ENCODE peak calls at places on chromosomes 12 and 14, in seven cellular contexts. I, A, S, Q, G, H and D are unnamed samples.

GRCh38 chr12:26845984-26846383 is 13.0 kb upstream of the ITPR2 start:
- DNase-seq in G (peak), A (no peak), H (peak), I (no peak), Q (no peak), S (no peak), D (peak)

GRCh38 chr12:49909826-49910225 is 6.1 kb upstream of the FAIM2 start:
- DNase-seq in Q (no peak), S (no peak), H (peak), G (peak), I (peak), A (no peak), D (no peak)

GRCh38 chr12:29030006-29030405 is 119.1 kb upstream of the FAR2 start:
- DNase-seq in H (no peak), S (no peak), Q (no peak), A (no peak), G (no peak), I (no peak), D (no peak)

GRCh38 chr12:91902860-91903683 is 242.6 kb downstream of the BTG1 start:
- DNase-seq in A (no peak), H (no peak), G (peak), S (peak), Q (no peak), I (no peak), D (no peak)

GRCh38 chr14:39581474-39581873 is 149.2 kb upstream of the FBXO33 start:
- DNase-seq in G (peak), S (peak), H (no peak), Q (no peak), I (no peak), A (no peak), D (no peak)

GRCh38 chr12:116662612-116663144 is 75.2 kb downstream of the SPRING1 start:
- DNase-seq in H (no peak), A (no peak), I (peak), G (peak), S (no peak), Q (no peak), D (peak)

GRCh38 chr12:117134059-117134458 is 34.8 kb upstream of the TESC start:
- DNase-seq in I (no peak), Q (peak), H (no peak), G (no peak), S (no peak), A (peak), D (no peak)

GRCh38 chr14:35159742-35160409 is 37.5 kb downstream of the PRORP start:
- DNase-seq in Q (no peak), G (peak), I (no peak), H (no peak), A (no peak), S (peak), D (peak)

GRCh38 chr14:81529391-81529790 is 4.3 kb downstream of the SEL1L start:
- DNase-seq in Q (no peak), A (no peak), I (no peak), H (no peak), S (peak), G (peak), D (peak)

GRCh38 chr14:94945615-94946014 is 175.7 kb upstream of the GSC start:
- DNase-seq in I (no peak), G (no peak), S (no peak), A (no peak), Q (no peak), H (no peak), D (no peak)

GRCh38 chr12:61452076-61452475 is 808.1 kb upstream of the USP15 start:
- DNase-seq in G (no peak), I (no peak), Q (no peak), S (peak), A (no peak), H (no peak), D (no peak)

GRCh38 chr14:77158175-77158908 is 16.8 kb upstream of the ZDHHC22 start:
- DNase-seq in A (no peak), S (peak), I (peak), H (peak), Q (no peak), G (peak), D (peak)

GRCh38 chr12:132103542-132104308 is 40.4 kb downstream of the DDX51 start:
- DNase-seq in G (no peak), H (no peak), I (no peak), S (no peak), Q (no peak), A (no peak), D (no peak)

GRCh38 chr14:88834883-88835431 is 10.5 kb downstream of the TTC8 start:
- DNase-seq in A (no peak), G (peak), Q (no peak), H (no peak), S (no peak), I (no peak), D (peak)

GRCh38 chr14:78448483-78449094 is 278.4 kb downstream of the NRXN3 start:
- DNase-seq in S (peak), Q (no peak), A (peak), G (peak), H (peak), I (no peak), D (no peak)

GRCh38 chr14:35332517-35333346 is 40.5 kb downstream of the PSMA6 start:
- DNase-seq in Q (peak), H (no peak), A (peak), I (no peak), S (no peak), G (no peak), D (no peak)

GRCh38 chr14:75941030-75941429 is 40.8 kb downstream of the TGFB3 start:
- DNase-seq in A (no peak), Q (no peak), G (no peak), I (no peak), H (no peak), S (no peak), D (no peak)

GRCh38 chr14:36238666-36239363 is 62.3 kb upstream of the PTCSC3 start:
- DNase-seq in H (no peak), Q (no peak), S (peak), G (peak), I (no peak), A (no peak), D (peak)

GRCh38 chr14:51981218-51981854 is 8.0 kb upstream of the RTRAF start:
- DNase-seq in A (no peak), I (no peak), G (no peak), Q (no peak), S (no peak), H (no peak), D (no peak)

GRCh38 chr12:21962821-21963220 is 21.6 kb upstream of the ABCC9 start:
- DNase-seq in G (no peak), I (no peak), H (no peak), Q (no peak), A (no peak), S (no peak), D (no peak)

GRCh38 chr14:44586910-44587309 is 79.8 kb upstream of the FSCB start:
- DNase-seq in Q (no peak), S (no peak), I (no peak), A (no peak), G (no peak), H (no peak), D (no peak)

GRCh38 chr12:122852336-122853275 is 17.3 kb downstream of the HIP1R start:
- DNase-seq in I (no peak), H (peak), G (no peak), Q (no peak), S (no peak), A (no peak), D (no peak)

GRCh38 chr12:11834925-11835324 is 185.5 kb downstream of the ETV6 start:
- DNase-seq in Q (no peak), S (no peak), I (no peak), H (no peak), A (no peak), G (no peak), D (no peak)

GRCh38 chr14:45258805-45259204 is 5.8 kb upstream of the MIS18BP1 start:
- DNase-seq in G (no peak), A (no peak), I (no peak), H (no peak), Q (no peak), S (no peak), D (no peak)

GRCh38 chr12:24945039-24945438 is 3.9 kb downstream of the BCAT1 start:
- DNase-seq in I (no peak), Q (no peak), G (no peak), S (no peak), A (no peak), H (no peak), D (no peak)

GRCh38 chr12:1932264-1932777 is 13.9 kb upstream of the CACNA2D4 start:
- DNase-seq in A (no peak), I (peak), H (no peak), Q (peak), S (no peak), G (peak), D (no peak)

GRCh38 chr14:94597788-94598187 is 14.4 kb upstream of the SERPINA3 start:
- DNase-seq in Q (no peak), A (no peak), G (no peak), S (no peak), I (no peak), H (no peak), D (no peak)

GRCh38 chr12:113208041-113208934 is 13.0 kb upstream of the TPCN1 start:
- DNase-seq in Q (peak), S (no peak), G (peak), A (peak), I (peak), H (no peak), D (no peak)

GRCh38 chr14:38098074-38098846 is 109.4 kb upstream of the SSTR1 start:
- DNase-seq in Q (no peak), H (no peak), G (peak), I (no peak), S (no peak), A (no peak), D (peak)

GRCh38 chr14:57073986-57074385 is 194.7 kb downstream of the EXOC5 start:
- DNase-seq in S (no peak), I (no peak), H (no peak), A (no peak), Q (no peak), G (no peak), D (no peak)

GRCh38 chr12:52213541-52214420 is 19.3 kb upstream of the KRT7 start:
- DNase-seq in I (peak), Q (peak), A (peak), H (peak), G (peak), S (peak), D (peak)

GRCh38 chr14:100155049-100155621 is 4.3 kb downstream of the DEGS2 start:
- DNase-seq in H (peak), A (peak), S (peak), I (no peak), Q (no peak), G (peak), D (no peak)

GRCh38 chr12:76375470-76375869 is 27.3 kb upstream of the BBS10 start:
- DNase-seq in Q (no peak), I (no peak), H (no peak), G (no peak), S (no peak), A (no peak), D (no peak)

GRCh38 chr14:20440882-20441281 is 4.9 kb upstream of the KLHL33 start:
- DNase-seq in Q (peak), H (no peak), A (no peak), I (no peak), G (peak), S (peak), D (no peak)

DNA sequence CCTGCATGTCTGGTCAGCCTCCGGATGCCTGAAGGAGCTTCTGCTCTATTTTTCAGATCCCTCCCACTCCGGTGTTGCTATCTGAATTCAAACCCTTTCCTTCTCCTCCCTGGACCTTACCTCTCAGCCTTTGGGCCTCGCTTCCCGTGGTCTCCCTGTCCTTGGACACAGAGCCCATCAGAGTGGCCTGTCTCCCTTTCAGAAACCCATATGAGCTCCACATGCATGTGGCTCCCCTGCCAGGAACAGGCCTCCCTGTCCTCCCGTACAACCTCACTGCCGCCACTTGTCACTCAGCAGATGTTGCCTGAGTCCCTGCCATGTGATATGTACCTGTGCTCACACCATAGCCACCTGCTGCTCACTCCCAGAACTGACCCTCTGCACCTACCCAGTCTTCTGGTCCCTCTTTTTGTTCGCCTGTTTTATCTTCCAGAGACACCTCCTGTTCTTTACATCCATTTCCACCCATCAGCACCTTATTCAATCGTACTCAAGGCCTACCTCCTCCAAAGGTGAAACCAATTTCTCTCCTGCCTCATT is 182.5 kb downstream of the ZFP36L1 start:
- DNase-seq in H (no peak), S (no peak), Q (no peak), I (no peak), G (no peak), A (no peak), D (no peak)
- TF ChIP-seq CTCF in H (no peak), S (no peak), Q (no peak), I (no peak), G (no peak), A (no peak), D (no peak)

GRCh38 chr12:54041097-54041690 is 8.3 kb downstream of the HOXC5 start:
- DNase-seq in G (no peak), H (no peak), I (no peak), Q (no peak), A (no peak), S (no peak), D (no peak)

GRCh38 chr12:54038760-54039414 is 6.0 kb downstream of the HOXC5 start:
- DNase-seq in Q (no peak), A (no peak), G (no peak), I (no peak), H (no peak), S (no peak), D (no peak)

GRCh38 chr12:54040648-54041047 is 7.8 kb downstream of the HOXC5 start:
- DNase-seq in H (no peak), Q (no peak), A (no peak), G (no peak), I (no peak), S (no peak), D (no peak)

GRCh38 chr12:54039417-54040147 is 6.7 kb downstream of the HOXC5 start:
- DNase-seq in S (no peak), I (no peak), A (no peak), Q (no peak), H (no peak), G (no peak), D (no peak)

DNA sequence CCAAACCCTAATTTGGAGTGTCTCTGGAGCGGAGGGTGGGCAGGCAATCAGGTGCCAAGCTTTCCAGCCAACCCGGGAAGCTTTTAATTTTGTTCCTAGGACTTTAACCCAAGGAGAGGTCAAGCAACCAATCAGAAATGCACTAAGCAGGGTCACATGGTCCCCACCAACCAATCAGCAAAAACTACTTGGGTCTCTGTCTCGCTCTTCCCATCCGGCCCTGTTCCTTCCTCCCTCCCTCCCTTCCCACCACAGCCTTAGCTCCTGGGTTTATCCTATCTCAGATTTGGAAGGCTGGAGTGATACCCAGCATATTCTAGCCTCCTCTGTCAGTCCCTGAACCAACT is 7.3 kb downstream of the HOXC5 start:
- DNase-seq in H (no peak), Q (no peak), S (peak), I (no peak), A (no peak), G (no peak), D (no peak)
- H3K4me3 ChIP-seq in H (no peak), Q (no peak), S (no peak), I (no peak), A (peak), G (no peak), D (no peak)

GRCh38 chr14:65937804-65938316 is 525.3 kb downstream of the FUT8 start:
- DNase-seq in S (no peak), I (no peak), G (no peak), Q (no peak), A (no peak), H (no peak), D (no peak)

GRCh38 chr14:65938738-65939137 is 526.2 kb downstream of the FUT8 start:
- DNase-seq in G (no peak), Q (no peak), A (no peak), S (no peak), I (no peak), H (no peak), D (no peak)

GRCh38 chr14:65939184-65939583 is 526.7 kb downstream of the FUT8 start:
- DNase-seq in Q (no peak), H (no peak), S (no peak), I (no peak), A (no peak), G (no peak), D (no peak)

GRCh38 chr14:65941091-65941490 is 528.6 kb downstream of the FUT8 start:
- DNase-seq in G (no peak), H (no peak), A (no peak), S (no peak), Q (no peak), I (no peak), D (no peak)

GRCh38 chr14:65940056-65940735 is 527.7 kb downstream of the FUT8 start:
- DNase-seq in Q (no peak), S (peak), G (no peak), I (no peak), A (no peak), H (peak), D (no peak)
- TF ChIP-seq CTCF in Q (no peak), S (no peak), G (no peak), I (peak), A (peak), H (no peak), D (no peak)

GRCh38 chr14:105486974-105487448 is 325 bp downstream of the CRIP1 start:
- DNase-seq in S (no peak), H (no peak), G (no peak), I (peak), Q (peak), A (no peak), D (no peak)

GRCh38 chr14:105484997-105485393 is 1.7 kb upstream of the CRIP1 start:
- DNase-seq in A (no peak), G (no peak), H (no peak), S (no peak), Q (no peak), I (no peak), D (no peak)

GRCh38 chr14:105487449-105487985 is 831 bp downstream of the CRIP1 start:
- DNase-seq in S (no peak), A (peak), Q (peak), I (peak), G (no peak), H (no peak), D (no peak)

GRCh38 chr14:105485720-105486332 is 860 bp upstream of the CRIP1 start:
- DNase-seq in H (peak), G (no peak), A (no peak), S (peak), Q (no peak), I (no peak), D (no peak)

DNA sequence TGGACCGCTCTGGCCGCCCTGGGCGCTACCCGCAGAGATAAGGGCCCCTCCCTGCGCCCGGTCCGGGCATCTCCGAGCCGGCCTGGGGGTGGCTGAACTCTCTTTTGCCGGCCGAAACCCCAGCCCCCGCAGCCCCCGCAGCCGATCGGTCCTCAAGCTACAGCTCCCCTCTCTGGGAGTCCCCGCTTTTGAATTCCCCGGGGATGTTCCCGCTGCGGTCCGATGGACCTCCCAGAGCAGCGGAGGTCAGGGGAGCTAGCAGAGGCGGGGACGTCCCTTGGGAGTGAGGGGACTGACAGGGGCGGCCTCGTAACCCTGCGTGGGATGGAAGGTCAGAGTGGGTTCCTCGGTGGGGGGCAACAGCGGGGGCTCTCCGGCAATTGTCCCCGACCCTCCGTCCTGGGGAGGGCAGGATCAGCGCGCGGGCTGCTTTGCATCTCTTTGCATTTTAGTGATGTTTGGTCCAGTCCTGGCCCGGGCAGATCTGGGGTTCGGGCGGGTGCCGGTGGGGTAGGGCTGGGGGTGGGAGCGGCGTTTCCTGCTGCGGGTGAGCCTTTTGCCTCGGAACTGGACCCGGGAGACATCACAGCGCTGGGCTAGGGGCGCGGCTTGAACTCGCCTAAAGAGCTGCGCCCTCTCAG is at the start of gene CRIP1:
- DNase-seq in Q (no peak), S (no peak), I (no peak), A (no peak), G (no peak), H (no peak), D (no peak)
- H3K4me3 ChIP-seq in Q (peak), S (peak), I (peak), A (peak), G (no peak), H (peak), D (no peak)

GRCh38 chr14:41609704-41610183 is 3.1 kb downstream of the LRFN5 start:
- DNase-seq in G (peak), A (no peak), I (peak), S (peak), Q (no peak), H (peak), D (no peak)
- TF ChIP-seq CTCF in G (peak), A (no peak), I (no peak), S (peak), Q (no peak), H (peak), D (peak)

GRCh38 chr12:129606239-129606638 is 297.6 kb downstream of the TMEM132D start:
- DNase-seq in S (no peak), Q (no peak), G (peak), A (no peak), H (no peak), I (no peak), D (no peak)
- H3K4me3 ChIP-seq in S (no peak), Q (no peak), G (no peak), A (no peak), H (no peak), I (no peak), D (no peak)

GRCh38 chr12:13135336-13136178 is 32.1 kb upstream of the GSG1 start:
- DNase-seq in A (no peak), Q (no peak), G (peak), I (no peak), S (no peak), H (peak), D (peak)
- TF ChIP-seq CTCF in A (no peak), Q (no peak), G (peak), I (no peak), S (no peak), H (peak), D (peak)